ENCODE peak calls at places on chromosomes 2 and 18, in seven cellular contexts. N, C, D, G, X, S and P are unnamed samples.

GRCh38 chr18:59272221-59272888 is 899 bp downstream of the RAX start:
- DNase-seq in C (no peak), N (no peak), X (no peak), S (no peak), G (peak; percentile 72), D (peak; percentile 38), P (no peak)

GRCh38 chr2:237687666-237688065 is 60.3 kb downstream of the LRRFIP1 start:
- DNase-seq in S (peak; percentile 96), N (peak; percentile 49), X (no peak), D (peak; percentile 59), C (no peak), G (peak; percentile 89), P (peak; percentile 78)

GRCh38 chr2:221517362-221518121 is 54.6 kb downstream of the EPHA4 start:
- DNase-seq in N (peak; percentile 32), G (peak; percentile 90), X (no peak), C (peak; percentile 8), S (no peak), D (no peak), P (no peak)

GRCh38 chr2:41933585-41934322 is 114.1 kb upstream of the PKDCC start:
- DNase-seq in C (no peak), S (peak; percentile 43), D (no peak), N (no peak), G (no peak), X (peak; percentile 79), P (peak; percentile 65)

GRCh38 chr18:22935431-22935830 is 2.3 kb downstream of the RBBP8 start:
- DNase-seq in G (no peak), D (no peak), X (no peak), C (no peak), S (no peak), N (no peak), P (no peak)

GRCh38 chr2:224570328-224570993 is 14.7 kb downstream of the CUL3 start:
- DNase-seq in G (no peak), C (no peak), X (no peak), D (no peak), N (no peak), S (no peak), P (no peak)

GRCh38 chr2:35463805-35464596 is 891.6 kb upstream of the CRIM1 start:
- DNase-seq in S (no peak), C (no peak), N (no peak), D (no peak), X (no peak), G (no peak), P (no peak)

GRCh38 chr2:240574386-240575100 is 6.3 kb downstream of the RNPEPL1 start:
- DNase-seq in C (no peak), D (peak; percentile 22), N (no peak), G (no peak), S (no peak), X (no peak), P (no peak)

GRCh38 chr18:24271381-24272331 is 126.0 kb downstream of the OSBPL1A start:
- DNase-seq in N (peak; percentile 37), D (peak; percentile 84), C (peak; percentile 49), X (peak; percentile 56), G (peak; percentile 91), S (peak; percentile 43), P (peak; percentile 68)

GRCh38 chr18:6601241-6601640 is 128.3 kb upstream of the ARHGAP28 start:
- DNase-seq in X (no peak), D (no peak), C (no peak), S (no peak), G (no peak), N (no peak), P (no peak)

GRCh38 chr18:31954349-31954748 is 11.4 kb upstream of the TRAPPC8 start:
- DNase-seq in X (no peak), C (no peak), G (no peak), D (peak; percentile 84), N (no peak), S (no peak), P (no peak)

GRCh38 chr2:54490863-54491262 is 34.7 kb downstream of the SPTBN1 start:
- DNase-seq in N (no peak), D (no peak), C (no peak), S (no peak), G (no peak), X (no peak), P (no peak)

GRCh38 chr2:106053116-106053515 is 141.0 kb downstream of the UXS1 start:
- DNase-seq in N (no peak), C (peak; percentile 12), G (no peak), S (no peak), X (no peak), D (no peak), P (no peak)

GRCh38 chr2:9099341-9099751 is 95.9 kb upstream of the MBOAT2 start:
- DNase-seq in S (no peak), X (no peak), D (no peak), C (no peak), G (no peak), N (peak; percentile 49), P (no peak)

DNA sequence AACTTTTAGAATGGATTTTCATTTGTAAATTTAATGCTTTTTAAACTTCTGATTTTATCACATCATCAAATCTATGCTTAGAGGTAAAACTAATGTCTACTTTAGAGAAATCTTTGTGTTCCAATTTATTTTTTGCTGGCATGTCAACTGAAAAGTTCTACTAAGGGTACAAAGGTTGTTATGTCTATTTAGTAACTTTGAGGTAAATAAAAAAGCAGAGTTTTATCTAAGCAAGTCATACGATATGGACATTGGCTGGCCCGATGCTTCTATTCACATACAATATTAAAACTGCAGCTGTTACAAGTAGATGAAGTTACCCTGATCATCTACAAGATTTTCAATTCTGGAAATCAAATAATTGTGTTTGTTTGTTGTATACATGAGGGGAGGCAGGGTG is 1575.1 kb downstream of the LRP1B start:
- DNase-seq in S (no peak), X (no peak), N (no peak), D (no peak), C (no peak), G (no peak), P (no peak)
- TF ChIP-seq POLR2A in S (no peak), X (no peak), N (no peak), D (no peak), C (no peak), G (no peak), P (no peak)

GRCh38 chr18:33135951-33136660 is 304.4 kb downstream of the CCDC178 start:
- DNase-seq in G (no peak), C (no peak), N (no peak), X (no peak), S (no peak), D (no peak), P (no peak)
- TF ChIP-seq POLR2A in G (no peak), C (no peak), N (no peak), X (no peak), S (no peak), D (no peak), P (no peak)

DNA sequence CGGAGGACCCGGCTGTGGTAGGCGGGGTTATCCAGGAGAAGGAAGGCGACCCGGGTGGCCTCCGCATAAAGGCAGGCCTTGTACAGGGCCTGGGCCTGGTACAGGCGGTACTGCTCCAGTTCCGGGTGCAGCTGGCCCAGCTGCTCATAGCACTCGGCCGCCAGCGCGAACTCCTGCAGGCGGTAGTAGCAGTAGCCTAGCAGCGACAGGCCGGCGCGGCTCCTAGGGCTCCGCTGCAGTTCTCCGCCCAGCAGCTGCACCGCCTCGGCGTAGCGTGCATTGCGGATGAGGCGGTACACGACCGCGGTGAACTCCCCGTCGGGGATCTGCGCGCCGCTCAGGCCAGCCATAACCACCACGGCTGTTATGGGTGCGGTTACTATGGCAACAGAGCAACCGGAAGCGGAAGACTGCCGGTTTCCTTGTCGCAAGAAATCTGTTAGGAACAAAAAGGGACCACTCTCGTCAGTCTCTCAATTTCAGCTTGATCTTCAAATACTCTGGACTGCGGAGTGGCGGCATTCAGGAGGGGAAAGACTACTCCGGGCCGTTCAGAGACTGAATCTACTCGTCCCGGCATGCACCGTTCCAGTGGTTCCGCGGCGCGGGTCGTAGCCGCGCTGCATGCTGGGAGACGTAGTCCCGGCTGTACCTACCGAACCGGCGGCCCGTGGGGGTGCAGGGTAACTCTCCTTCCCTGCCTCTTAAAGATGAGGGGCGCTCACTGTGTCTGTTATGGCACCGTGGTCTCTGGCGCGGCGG is 160.0 kb downstream of the AGPS start:
- DNase-seq in X (peak; percentile 89), D (peak; percentile 88), N (peak; percentile 74), C (peak; percentile 70), S (peak; percentile 80), G (peak; percentile 96), P (peak; percentile 86)
- TF ChIP-seq POLR2A in X (peak; percentile 54), D (peak; percentile 26), N (no peak), C (peak; percentile 26), S (no peak), G (no peak), P (peak; percentile 25)

DNA sequence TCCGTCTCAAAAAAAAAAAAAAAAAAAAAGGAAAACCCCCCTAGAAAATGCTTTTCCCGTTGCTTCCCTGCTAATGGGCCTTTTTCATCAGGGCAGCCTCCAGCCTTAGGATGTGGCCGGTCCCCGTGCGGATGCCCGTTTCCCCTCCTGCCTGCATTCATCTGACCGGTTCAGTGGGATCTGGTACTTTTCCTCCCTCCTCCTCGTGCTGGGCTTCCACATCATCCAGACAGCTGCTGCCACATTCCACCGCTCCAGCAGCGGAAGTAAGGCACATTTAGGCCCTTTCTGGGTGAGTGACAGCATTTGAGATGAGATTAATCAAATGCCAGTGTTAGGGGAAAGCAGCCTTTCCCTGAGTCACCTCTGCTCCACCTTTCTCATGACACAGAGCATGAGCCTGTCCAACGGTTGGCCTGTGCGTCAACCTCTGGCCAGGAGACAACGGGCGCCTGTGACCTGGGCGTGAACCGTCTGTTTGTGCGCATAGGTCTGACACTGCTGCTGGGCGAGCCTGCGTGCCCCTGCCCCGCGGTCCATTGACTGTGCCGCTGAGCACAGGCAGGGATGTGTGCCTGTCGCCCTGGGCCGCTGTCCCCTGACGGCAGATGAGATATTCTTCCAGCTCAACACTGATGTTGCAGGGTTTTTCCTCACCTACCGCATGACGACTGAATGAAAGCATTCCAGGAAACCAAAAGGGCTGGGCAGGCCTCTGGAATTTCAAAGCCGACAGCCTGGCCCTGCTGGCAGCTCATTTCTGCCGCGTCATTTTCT is 174.0 kb downstream of the TGIF1 start:
- DNase-seq in C (peak; percentile 96), D (peak; percentile 90), G (no peak), X (peak; percentile 69), S (peak; percentile 72), N (no peak), P (peak; percentile 67)
- TF ChIP-seq POLR2A in C (no peak), D (peak; percentile 86), G (no peak), X (peak; percentile 42), S (no peak), N (no peak), P (no peak)

DNA sequence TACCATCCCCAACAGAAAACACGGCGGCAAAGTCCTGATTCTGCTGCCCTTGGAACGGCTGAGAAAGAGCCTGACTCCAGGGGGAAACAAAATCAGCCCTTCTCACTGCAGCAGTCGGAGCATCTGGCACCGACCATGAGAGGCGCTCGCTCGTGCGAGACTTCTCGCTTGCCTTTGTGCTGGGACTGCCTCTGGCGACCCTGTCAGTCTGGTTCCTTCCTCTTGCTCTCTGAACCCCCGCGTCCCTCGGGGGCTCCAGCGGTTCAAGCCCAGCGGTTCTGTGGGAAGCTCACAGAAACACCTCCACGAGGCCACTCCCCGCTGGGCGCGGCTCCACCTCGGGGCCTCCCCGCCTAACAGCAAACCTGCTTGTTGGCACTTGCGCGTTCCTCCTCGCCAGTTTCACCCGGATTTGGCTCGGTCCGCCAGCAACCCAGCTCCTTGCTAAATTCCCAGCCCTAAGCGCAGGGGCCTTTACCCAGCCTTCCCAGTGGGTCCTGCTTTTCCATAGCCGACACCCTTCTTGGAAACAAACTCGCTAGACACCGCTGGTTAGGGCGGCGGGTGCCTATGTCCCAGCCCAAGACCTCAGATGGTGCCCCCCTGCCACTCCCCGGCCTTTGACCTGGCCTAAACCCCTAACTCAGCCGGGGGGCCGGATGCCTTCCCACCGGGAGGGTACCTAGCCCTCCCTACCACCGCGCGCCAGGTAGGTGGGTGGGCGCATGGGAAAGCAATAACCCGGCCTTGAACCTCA is 2.2 kb downstream of the RND3 start:
- DNase-seq in G (peak; percentile 71), C (no peak), N (peak; percentile 26), D (peak; percentile 87), X (peak; percentile 41), S (peak; percentile 85), P (peak; percentile 65)
- TF ChIP-seq POLR2A in G (no peak), C (no peak), N (no peak), D (peak; percentile 37), X (peak; percentile 7), S (no peak), P (no peak)